ENCODE peak calls at places on chromosomes 12 and 14, in four cellular contexts. One of them, this sample, is unnamed.

GRCh38 chr14:39266589-39266870 is 32.8 kb downstream of the MIA2 start:
- DNase-seq in GM12878: no peak
- DNase-seq in K562: peak
- DNase-seq in HL-60: no peak
- DNase-seq in this sample: no peak

GRCh38 chr12:96015672-96016071 is 19.5 kb upstream of the HAL start:
- DNase-seq in GM12878: no peak
- DNase-seq in K562: no peak
- DNase-seq in HL-60: no peak
- DNase-seq in this sample: no peak

GRCh38 chr12:24057920-24058476 is 108.5 kb upstream of the SOX5 start:
- DNase-seq in GM12878: no peak
- DNase-seq in K562: no peak
- DNase-seq in HL-60: no peak
- DNase-seq in this sample: no peak

GRCh38 chr14:73524493-73524892 is 12.4 kb upstream of the ACOT1 start:
- DNase-seq in GM12878: no peak
- DNase-seq in K562: peak
- DNase-seq in HL-60: no peak
- DNase-seq in this sample: no peak

GRCh38 chr14:77022219-77022852 is 6.2 kb downstream of the IRF2BPL start:
- DNase-seq in GM12878: no peak
- DNase-seq in K562: no peak
- DNase-seq in HL-60: no peak
- DNase-seq in this sample: no peak

GRCh38 chr12:76777765-76778216 is 13.9 kb downstream of the ZDHHC17 start:
- DNase-seq in GM12878: peak
- DNase-seq in K562: no peak
- DNase-seq in HL-60: peak
- DNase-seq in this sample: peak

GRCh38 chr12:108341854-108342847 is 3.0 kb upstream of the CMKLR1 start:
- DNase-seq in GM12878: no peak
- DNase-seq in K562: no peak
- DNase-seq in HL-60: no peak
- DNase-seq in this sample: no peak

GRCh38 chr12:93812616-93813015 is 135.4 kb downstream of the CRADD start:
- DNase-seq in GM12878: no peak
- DNase-seq in K562: no peak
- DNase-seq in HL-60: no peak
- DNase-seq in this sample: no peak

GRCh38 chr12:29743801-29744200 is 39.9 kb downstream of the TMTC1 start:
- DNase-seq in GM12878: no peak
- DNase-seq in K562: no peak
- DNase-seq in HL-60: no peak
- DNase-seq in this sample: no peak

GRCh38 chr12:47935196-47935595 is 28.2 kb upstream of the TMEM106C start:
- DNase-seq in GM12878: no peak
- DNase-seq in K562: no peak
- DNase-seq in HL-60: no peak
- DNase-seq in this sample: no peak

GRCh38 chr14:36859119-36859518 is 197.5 kb downstream of the PAX9 start:
- DNase-seq in GM12878: no peak
- DNase-seq in K562: no peak
- DNase-seq in HL-60: no peak
- DNase-seq in this sample: no peak

GRCh38 chr12:89069431-89069830 is 282.9 kb downstream of the DUSP6 start:
- DNase-seq in GM12878: no peak
- DNase-seq in K562: no peak
- DNase-seq in HL-60: no peak
- DNase-seq in this sample: no peak

GRCh38 chr12:117125275-117125613 is 26.0 kb upstream of the TESC start:
- DNase-seq in GM12878: no peak
- DNase-seq in K562: no peak
- DNase-seq in HL-60: no peak
- DNase-seq in this sample: no peak

GRCh38 chr14:52871606-52872005 is 79.2 kb downstream of the FERMT2 start:
- DNase-seq in GM12878: no peak
- DNase-seq in K562: no peak
- DNase-seq in HL-60: no peak
- DNase-seq in this sample: no peak

GRCh38 chr12:57001448-57001906 is 4.9 kb downstream of the ZBTB39 start:
- DNase-seq in GM12878: no peak
- DNase-seq in K562: peak
- DNase-seq in HL-60: peak
- DNase-seq in this sample: peak

GRCh38 chr12:91040356-91040755 is 17.5 kb downstream of the KERA start:
- DNase-seq in GM12878: no peak
- DNase-seq in K562: no peak
- DNase-seq in HL-60: no peak
- DNase-seq in this sample: no peak

GRCh38 chr12:93946542-93947150 is 201.7 kb upstream of the PLXNC1 start:
- DNase-seq in GM12878: no peak
- DNase-seq in K562: no peak
- DNase-seq in HL-60: no peak
- DNase-seq in this sample: no peak

GRCh38 chr14:94677747-94678146 is 65.6 kb downstream of the SERPINA3 start:
- DNase-seq in GM12878: no peak
- DNase-seq in K562: no peak
- DNase-seq in HL-60: no peak
- DNase-seq in this sample: no peak

GRCh38 chr14:61476105-61476736 is 154.8 kb downstream of the PRKCH start:
- DNase-seq in GM12878: no peak
- DNase-seq in K562: no peak
- DNase-seq in HL-60: no peak
- DNase-seq in this sample: no peak

GRCh38 chr14:95102678-95103039 is 54.7 kb downstream of the DICER1 start:
- DNase-seq in GM12878: no peak
- DNase-seq in K562: no peak
- DNase-seq in HL-60: no peak
- DNase-seq in this sample: no peak

GRCh38 chr12:65826513-65827171 is 2.4 kb downstream of the HMGA2 start:
- DNase-seq in GM12878: no peak
- DNase-seq in K562: no peak
- DNase-seq in HL-60: no peak
- DNase-seq in this sample: no peak

GRCh38 chr12:13404111-13404628 is 207.6 kb downstream of the EMP1 start:
- DNase-seq in GM12878: no peak
- DNase-seq in K562: no peak
- DNase-seq in HL-60: no peak
- DNase-seq in this sample: no peak

GRCh38 chr14:39474416-39474911 is 42.2 kb upstream of the FBXO33 start:
- DNase-seq in GM12878: no peak
- DNase-seq in K562: no peak
- DNase-seq in HL-60: no peak
- DNase-seq in this sample: no peak

GRCh38 chr14:23577710-23578392 is 739 bp downstream of the JPH4 start:
- DNase-seq in GM12878: no peak
- DNase-seq in K562: no peak
- DNase-seq in HL-60: no peak
- DNase-seq in this sample: no peak

GRCh38 chr12:11819643-11820042 is 170.2 kb downstream of the ETV6 start:
- DNase-seq in GM12878: no peak
- DNase-seq in K562: no peak
- DNase-seq in HL-60: no peak
- DNase-seq in this sample: no peak

GRCh38 chr14:84144166-84144565 is 1385.8 kb upstream of the FLRT2 start:
- DNase-seq in GM12878: no peak
- DNase-seq in K562: no peak
- DNase-seq in HL-60: no peak
- DNase-seq in this sample: no peak

GRCh38 chr12:130806574-130806973 is 32.5 kb downstream of the STX2 start:
- DNase-seq in GM12878: no peak
- DNase-seq in K562: no peak
- DNase-seq in HL-60: no peak
- DNase-seq in this sample: no peak

GRCh38 chr12:56266634-56267442 is at the start of gene COQ10A:
- DNase-seq in GM12878: peak
- DNase-seq in K562: peak
- DNase-seq in HL-60: peak
- DNase-seq in this sample: peak

DNA sequence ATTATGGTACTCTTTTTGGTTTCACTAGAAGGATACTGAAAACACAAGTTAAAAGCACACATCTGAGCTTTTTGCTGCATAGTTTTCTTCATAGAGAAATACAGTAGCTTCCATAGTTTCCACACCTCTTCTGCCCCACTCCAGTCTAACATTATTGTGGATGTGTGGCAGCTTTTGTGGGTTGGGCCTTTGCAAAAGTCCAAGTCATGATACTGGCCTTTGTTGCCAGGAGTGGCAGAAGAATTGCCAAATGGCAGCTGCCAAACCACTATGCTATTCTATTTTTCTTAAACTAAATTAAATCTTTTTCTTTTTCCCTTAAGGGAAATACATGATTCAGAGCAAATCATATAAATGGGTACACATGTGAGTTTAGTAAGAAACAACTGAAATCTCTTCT is 114.8 kb downstream of the PLEKHA5 start:
- DNase-seq in GM12878: no peak
- DNase-seq in K562: no peak
- DNase-seq in HL-60: no peak
- DNase-seq in this sample: no peak
- TF ChIP-seq SPI1 in GM12878: no peak
- TF ChIP-seq SPI1 in K562: no peak
- TF ChIP-seq SPI1 in HL-60: no peak
- TF ChIP-seq SPI1 in this sample: no peak

GRCh38 chr14:101182476-101182875 is 279.0 kb upstream of the RTL1 start:
- DNase-seq in GM12878: no peak
- DNase-seq in K562: no peak
- DNase-seq in HL-60: no peak
- DNase-seq in this sample: no peak

GRCh38 chr14:101177301-101178055 is 274.0 kb upstream of the RTL1 start:
- DNase-seq in GM12878: no peak
- DNase-seq in K562: no peak
- DNase-seq in HL-60: no peak
- DNase-seq in this sample: no peak

GRCh38 chr14:101181717-101182313 is 278.3 kb upstream of the RTL1 start:
- DNase-seq in GM12878: no peak
- DNase-seq in K562: no peak
- DNase-seq in HL-60: no peak
- DNase-seq in this sample: no peak

GRCh38 chr14:101178184-101179072 is 274.9 kb upstream of the RTL1 start:
- DNase-seq in GM12878: no peak
- DNase-seq in K562: no peak
- DNase-seq in HL-60: no peak
- DNase-seq in this sample: no peak

DNA sequence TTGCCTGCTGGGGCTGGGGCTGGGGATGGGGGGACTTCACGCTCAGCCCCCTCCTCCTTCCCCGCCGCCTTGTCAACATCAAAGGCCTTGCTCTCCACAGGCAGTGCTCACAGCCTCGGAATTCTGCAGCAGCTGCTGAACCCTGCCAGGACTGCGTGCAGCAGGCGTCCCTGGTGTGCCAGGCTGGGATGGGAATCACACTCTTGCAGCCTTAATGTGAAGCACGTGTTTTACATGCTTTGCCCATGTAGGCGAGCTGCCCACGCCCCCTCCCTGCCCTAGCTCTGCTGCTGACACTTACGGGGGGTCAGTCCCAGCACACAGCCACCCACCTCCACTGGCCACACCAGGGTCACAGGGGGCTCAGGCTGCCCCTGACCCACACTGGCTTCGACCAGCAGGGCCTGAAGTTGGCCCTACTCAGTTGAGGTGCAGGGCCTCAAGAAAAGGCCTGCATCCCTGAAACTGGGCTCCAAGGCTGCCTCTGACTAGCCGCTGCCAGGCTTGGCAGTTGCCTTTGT is 276.2 kb upstream of the RTL1 start:
- DNase-seq in GM12878: no peak
- DNase-seq in K562: no peak
- DNase-seq in HL-60: no peak
- DNase-seq in this sample: no peak
- TF ChIP-seq SPI1 in GM12878: no peak
- TF ChIP-seq SPI1 in K562: no peak
- TF ChIP-seq SPI1 in HL-60: no peak
- TF ChIP-seq SPI1 in this sample: no peak

GRCh38 chr12:1167784-1168183 is 176.8 kb downstream of the ERC1 start:
- DNase-seq in GM12878: no peak
- DNase-seq in K562: no peak
- DNase-seq in HL-60: no peak
- DNase-seq in this sample: no peak

GRCh38 chr12:1171657-1172056 is 180.6 kb downstream of the ERC1 start:
- DNase-seq in GM12878: no peak
- DNase-seq in K562: no peak
- DNase-seq in HL-60: no peak
- DNase-seq in this sample: no peak

GRCh38 chr12:1173806-1174617 is 183.0 kb downstream of the ERC1 start:
- DNase-seq in GM12878: no peak
- DNase-seq in K562: no peak
- DNase-seq in HL-60: no peak
- DNase-seq in this sample: no peak

GRCh38 chr12:1174659-1175058 is 183.6 kb downstream of the ERC1 start:
- DNase-seq in GM12878: no peak
- DNase-seq in K562: no peak
- DNase-seq in HL-60: no peak
- DNase-seq in this sample: no peak

GRCh38 chr12:1170411-1170810 is 179.4 kb downstream of the ERC1 start:
- DNase-seq in GM12878: no peak
- DNase-seq in K562: no peak
- DNase-seq in HL-60: no peak
- DNase-seq in this sample: no peak
- TF ChIP-seq SPI1 in GM12878: no peak
- TF ChIP-seq SPI1 in K562: no peak
- TF ChIP-seq SPI1 in HL-60: no peak
- TF ChIP-seq SPI1 in this sample: no peak

GRCh38 chr14:105475269-105475915 is 771 bp downstream of the CRIP2 start:
- DNase-seq in GM12878: no peak
- DNase-seq in K562: no peak
- DNase-seq in HL-60: no peak
- DNase-seq in this sample: no peak
- TF ChIP-seq SPI1 in GM12878: no peak
- TF ChIP-seq SPI1 in K562: no peak
- TF ChIP-seq SPI1 in HL-60: no peak
- TF ChIP-seq SPI1 in this sample: no peak

This sample was measured in GM12891.